ENCODE peak calls at places on chromosomes 7 and 10, in five cellular contexts. J is stimulated activated CD8-positive, alpha-beta memory T cell treated with anti-CD3 and anti-CD28 coated beads, Interleukin-15, amount 100 ng/mL, for 24 hours; U is fibroblast of the conjunctiva; A is GM23338; R is T-helper 9 cell. E is an unnamed sample.

GRCh38 chr7:2371329-2371728 is 16.7 kb downstream of the EIF3B start:
- DNase-seq in R (no peak), J (no peak), A (no peak), U (no peak), E (no peak)

GRCh38 chr7:27174077-27175004 is at the start of gene HOXA10:
- DNase-seq in A (peak), J (no peak), R (no peak), U (no peak), E (no peak)

GRCh38 chr7:54831046-54831643 is 72.1 kb upstream of the SEC61G start:
- DNase-seq in J (no peak), R (no peak), U (no peak), A (no peak), E (no peak)

GRCh38 chr7:44633254-44634186 is 27.1 kb downstream of the OGDH start:
- DNase-seq in U (peak), R (peak), A (no peak), J (no peak), E (peak)

GRCh38 chr10:11353229-11353896 is 258.1 kb downstream of the USP6NL start:
- DNase-seq in U (no peak), R (no peak), A (no peak), J (no peak), E (no peak)

GRCh38 chr7:2864999-2865670 is 21.0 kb upstream of the GNA12 start:
- DNase-seq in A (peak), U (no peak), R (peak), J (peak), E (no peak)

GRCh38 chr10:93440591-93441012 is 41.5 kb downstream of the MYOF start:
- DNase-seq in U (peak), J (no peak), R (no peak), A (no peak), E (no peak)

GRCh38 chr10:104333728-104334373 is 4.4 kb downstream of the ITPRIP start:
- DNase-seq in A (no peak), R (no peak), U (no peak), J (no peak), E (no peak)

GRCh38 chr7:92956575-92956974 is 120.2 kb upstream of the CDK6 start:
- DNase-seq in J (no peak), A (no peak), U (no peak), R (no peak), E (no peak)

GRCh38 chr7:137454169-137455166 is 110.9 kb upstream of the PTN start:
- DNase-seq in A (peak), U (peak), R (no peak), J (no peak), E (peak)

GRCh38 chr10:47421057-47421952 is 37.2 kb upstream of the ZNF488 start:
- DNase-seq in R (no peak), A (no peak), J (no peak), U (no peak), E (peak)

GRCh38 chr10:128009768-128010167 is 102.9 kb downstream of the PTPRE start:
- DNase-seq in R (no peak), A (no peak), J (no peak), U (no peak), E (no peak)

GRCh38 chr10:101766753-101767599 is 8.9 kb downstream of the FGF8 start:
- DNase-seq in U (no peak), R (no peak), A (no peak), J (no peak), E (no peak)

GRCh38 chr10:1395025-1395981 is 339.1 kb downstream of the WDR37 start:
- DNase-seq in A (no peak), R (no peak), J (no peak), U (no peak), E (no peak)

GRCh38 chr7:129494041-129494440 is 8.3 kb upstream of the SMKR1 start:
- DNase-seq in J (no peak), A (no peak), U (peak), R (no peak), E (no peak)

GRCh38 chr7:134907639-134908038 is 78.7 kb upstream of the AGBL3 start:
- DNase-seq in U (no peak), A (no peak), J (no peak), R (no peak), E (no peak)

GRCh38 chr7:23074443-23075244 is 30.9 kb upstream of the KLHL7 start:
- DNase-seq in J (no peak), A (no peak), R (no peak), U (no peak), E (no peak)

GRCh38 chr7:99365318-99366141 is 9.0 kb upstream of the ARPC1B start:
- DNase-seq in R (peak), A (peak), U (no peak), J (no peak), E (no peak)

E was measured in retinal pigment epithelial cell.